ENCODE peak calls at places on chromosomes 11 and 22, in eight cellular contexts. F is T-cell, Y is NCI-H774, L is T-helper 2 cell, M is NCI-H524, N is GM18507, H is progenitor cell of endocrine pancreas, V is kidney. T is an unnamed sample.

GRCh38 chr11:131504199-131504949 is 134.0 kb downstream of the NTM start:
- DNase-seq in F (no peak), Y (no peak), L (no peak), M (peak), N (no peak), H (no peak), V (no peak), T (no peak)

GRCh38 chr11:100739636-100740035 is 52.5 kb downstream of the ARHGAP42 start:
- DNase-seq in F (no peak), Y (no peak), L (no peak), M (no peak), N (no peak), H (no peak), V (no peak), T (no peak)

GRCh38 chr11:12170984-12171383 is 60.6 kb downstream of the MICAL2 start:
- DNase-seq in F (no peak), Y (no peak), L (no peak), M (no peak), N (no peak), H (no peak), V (no peak), T (no peak)

GRCh38 chr22:37019309-37020191 is at the start of the genes MPST and TST:
- DNase-seq in F (no peak), Y (no peak), L (peak), M (peak), N (peak), H (peak), V (peak), T (peak)

GRCh38 chr11:26011474-26011873 is 320.5 kb upstream of the ANO3 start:
- DNase-seq in F (no peak), Y (no peak), L (no peak), M (no peak), N (no peak), H (no peak), V (no peak), T (no peak)

GRCh38 chr11:38019072-38019775 is 1421.2 kb upstream of the RAG2 start:
- DNase-seq in F (no peak), Y (no peak), L (no peak), M (no peak), N (no peak), H (no peak), V (peak), T (no peak)

GRCh38 chr22:27576815-27577564 is 224.6 kb downstream of the MN1 start:
- DNase-seq in F (no peak), Y (no peak), L (no peak), M (no peak), N (no peak), H (no peak), V (no peak), T (no peak)

GRCh38 chr11:62353841-62354240 is 16.6 kb downstream of the ASRGL1 start:
- DNase-seq in F (no peak), Y (peak), L (no peak), M (no peak), N (no peak), H (no peak), V (no peak), T (no peak)

GRCh38 chr11:57779275-57779674 is 17.7 kb downstream of the CTNND1 start:
- DNase-seq in F (no peak), Y (no peak), L (no peak), M (no peak), N (no peak), H (no peak), V (no peak), T (no peak)

GRCh38 chr22:48722661-48723060 is 1105.0 kb downstream of the BRD1 start:
- DNase-seq in F (no peak), Y (no peak), L (no peak), M (no peak), N (no peak), H (no peak), V (peak), T (no peak)

GRCh38 chr11:64854534-64855502 is 10.4 kb upstream of the CDC42BPG start:
- DNase-seq in F (no peak), Y (no peak), L (peak), M (no peak), N (no peak), H (no peak), V (peak), T (peak)

GRCh38 chr11:92180664-92181251 is 43.9 kb upstream of the FAT3 start:
- DNase-seq in F (no peak), Y (no peak), L (no peak), M (no peak), N (no peak), H (no peak), V (peak), T (no peak)

GRCh38 chr11:45180158-45180887 is 33.9 kb downstream of the PRDM11 start:
- DNase-seq in F (no peak), Y (peak), L (no peak), M (peak), N (no peak), H (peak), V (peak), T (peak)

GRCh38 chr11:64298966-64299846 is 952 bp upstream of the CATSPERZ start:
- DNase-seq in F (no peak), Y (no peak), L (no peak), M (peak), N (no peak), H (no peak), V (peak), T (no peak)

GRCh38 chr22:33271390-33272161 is 213.4 kb upstream of the SYN3 start:
- DNase-seq in F (no peak), Y (peak), L (no peak), M (no peak), N (peak), H (no peak), V (no peak), T (peak)

GRCh38 chr22:35541254-35541748 is 670 bp downstream of the RASD2 start:
- DNase-seq in F (no peak), Y (no peak), L (no peak), M (peak), N (no peak), H (no peak), V (no peak), T (peak)

T was measured in left colon.